ENCODE peak calls at places on chromosomes 13 and 19, in seven cellular contexts. N is GM12892, X is SK-N-SH, K is GM12878, I is GM12891, J is K562, E is HepG2. B is an unnamed sample.

GRCh38 chr13:32323912-32324311 is 8.6 kb downstream of the BRCA2 start:
- DNase-seq in E (no peak), N (no peak), X (no peak), I (no peak), J (no peak), K (no peak), B (no peak)

GRCh38 chr13:98018293-98018692 is 64.8 kb downstream of the IPO5 start:
- DNase-seq in E (no peak), J (no peak), X (no peak), N (no peak), I (no peak), K (no peak), B (no peak)

GRCh38 chr13:79935121-79935520 is 405.8 kb downstream of the SPRY2 start:
- DNase-seq in X (no peak), N (no peak), J (no peak), E (no peak), K (no peak), I (no peak), B (no peak)

GRCh38 chr19:30085394-30085793 is 143.4 kb downstream of the URI1 start:
- DNase-seq in I (no peak), X (peak), N (no peak), K (no peak), E (peak), J (peak), B (peak)

GRCh38 chr13:33560722-33561121 is 257.2 kb upstream of the RFC3 start:
- DNase-seq in E (no peak), I (no peak), J (no peak), N (no peak), X (no peak), K (no peak), B (no peak)

GRCh38 chr19:55178781-55179569 is 1.1 kb downstream of the SYT5 start:
- DNase-seq in J (peak), N (peak), K (peak), I (peak), E (peak), X (peak), B (no peak)

GRCh38 chr13:70580825-70581224 is 472.6 kb upstream of the KLHL1 start:
- DNase-seq in I (no peak), E (no peak), K (no peak), N (no peak), X (no peak), J (no peak), B (no peak)

GRCh38 chr13:20721454-20722357 is 18.2 kb downstream of the IL17D start:
- DNase-seq in J (peak), X (peak), N (no peak), E (no peak), I (peak), K (no peak), B (peak)

GRCh38 chr13:104586010-104586746 is 1520.0 kb upstream of the SLC10A2 start:
- DNase-seq in K (no peak), E (no peak), X (no peak), I (no peak), J (no peak), N (no peak), B (no peak)

GRCh38 chr13:33349996-33350826 is 64.7 kb upstream of the STARD13 start:
- DNase-seq in J (no peak), N (no peak), K (no peak), X (peak), E (no peak), I (peak), B (peak)

GRCh38 chr19:31232220-31232619 is 117.0 kb downstream of the TSHZ3 start:
- DNase-seq in J (no peak), X (no peak), K (no peak), I (no peak), E (no peak), N (no peak), B (no peak)

GRCh38 chr19:53511933-53512374 is 26.0 kb upstream of the ZNF331 start:
- DNase-seq in K (no peak), J (peak), E (peak), N (no peak), X (peak), I (peak), B (peak)

GRCh38 chr13:27607125-27607524 is 13.2 kb downstream of the LNX2 start:
- DNase-seq in I (no peak), E (peak), N (no peak), X (no peak), J (no peak), K (no peak), B (no peak)

GRCh38 chr13:91127995-91128394 is 219.5 kb upstream of the MIR17HG start:
- DNase-seq in E (no peak), J (no peak), K (no peak), N (no peak), I (no peak), X (no peak), B (no peak)

GRCh38 chr13:43804461-43805070 is 17.8 kb upstream of the ENOX1 start:
- DNase-seq in I (no peak), E (peak), N (no peak), X (peak), J (peak), K (peak), B (no peak)

GRCh38 chr19:58513213-58513693 is 1.5 kb upstream of the SLC27A5 start:
- DNase-seq in I (no peak), X (no peak), E (no peak), J (no peak), N (no peak), K (no peak), B (no peak)

GRCh38 chr19:14505488-14506239 is 9.7 kb upstream of the GIPC1 start:
- DNase-seq in J (peak), N (peak), K (no peak), X (peak), I (peak), E (peak), B (no peak)

GRCh38 chr13:58085819-58086218 is 454.3 kb downstream of the PCDH17 start:
- DNase-seq in E (no peak), J (no peak), N (no peak), K (no peak), X (no peak), I (no peak), B (no peak)

DNA sequence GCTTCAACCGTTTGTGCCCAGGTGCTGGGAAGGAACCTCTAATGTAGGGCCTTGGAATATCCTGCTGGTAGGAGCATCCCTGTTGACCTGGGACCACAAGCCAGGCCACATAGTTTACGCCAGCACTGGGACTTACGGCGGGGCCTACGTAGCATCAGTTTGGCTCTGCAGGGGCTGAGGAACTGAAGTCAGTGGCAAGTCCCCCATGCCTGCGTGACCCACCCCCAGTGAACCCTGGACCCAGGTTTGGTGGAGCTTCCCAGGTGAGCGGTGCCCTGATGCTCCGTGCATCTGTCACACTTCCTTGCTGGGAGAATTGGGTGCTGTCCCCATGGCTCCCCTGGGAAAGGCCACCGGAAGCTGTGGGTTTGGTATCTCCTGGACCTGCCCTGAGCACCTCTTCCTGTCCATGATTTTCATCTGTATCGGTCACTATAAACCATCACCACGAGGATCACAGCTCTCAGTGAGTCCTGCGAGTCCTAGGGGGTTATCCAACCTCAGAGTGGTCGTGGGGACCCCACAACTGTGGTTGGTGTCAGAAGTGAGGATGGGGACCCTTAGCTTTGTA is 9.9 kb downstream of the SIGLEC11 start:
- DNase-seq in I (no peak), J (no peak), K (no peak), X (no peak), E (no peak), N (no peak), B (no peak)
- TF ChIP-seq TAF1 in I (no peak), J (no peak), K (no peak), X (no peak), E (no peak), N (no peak), B (no peak)

DNA sequence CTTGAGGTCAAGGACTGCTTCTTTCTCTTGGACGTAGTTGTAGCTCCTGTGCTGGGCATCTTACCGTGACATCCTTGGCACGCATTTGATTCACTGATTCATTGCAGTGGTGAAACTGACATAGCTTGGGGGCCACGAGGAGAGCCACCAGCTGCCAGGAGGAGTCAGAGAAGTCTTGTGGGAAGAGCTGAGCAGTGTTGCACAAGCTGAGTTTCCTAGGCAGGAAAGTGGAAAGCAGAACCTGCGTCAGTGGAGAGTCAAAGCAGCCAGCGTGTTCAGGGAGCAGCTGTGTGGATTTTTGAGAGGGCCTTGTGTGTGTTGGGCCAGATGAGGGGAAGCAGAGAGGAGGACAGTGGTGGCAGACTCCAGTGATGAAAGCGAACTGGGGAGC is 5.3 kb upstream of the GPR183 start:
- DNase-seq in I (no peak), X (peak), E (no peak), K (no peak), N (no peak), J (no peak), B (no peak)
- TF ChIP-seq TAF1 in I (no peak), X (no peak), E (no peak), K (no peak), N (no peak), J (no peak), B (no peak)

GRCh38 chr19:17137417-17137816 is 61.8 kb downstream of the MYO9B start:
- DNase-seq in I (no peak), X (no peak), E (no peak), K (no peak), J (no peak), N (no peak), B (no peak)
- TF ChIP-seq TAF1 in I (no peak), X (no peak), E (no peak), K (no peak), J (no peak), N (no peak), B (no peak)

GRCh38 chr13:48594080-48594815 is 59.5 kb upstream of the CYSLTR2 start:
- DNase-seq in X (no peak), J (no peak), K (no peak), E (no peak), N (no peak), I (no peak), B (no peak)

GRCh38 chr13:48596128-48596429 is 57.6 kb upstream of the CYSLTR2 start:
- DNase-seq in K (no peak), E (no peak), I (no peak), N (no peak), X (no peak), J (no peak), B (no peak)

GRCh38 chr13:48591889-48592725 is 59.2 kb upstream of the RCBTB2 start:
- DNase-seq in E (no peak), K (no peak), X (no peak), J (no peak), N (no peak), I (no peak), B (no peak)

GRCh38 chr13:48593551-48593950 is 60.2 kb upstream of the CYSLTR2 start:
- DNase-seq in I (no peak), X (no peak), J (no peak), K (no peak), N (no peak), E (no peak), B (no peak)

GRCh38 chr13:48595330-48596127 is 58.2 kb upstream of the CYSLTR2 start:
- DNase-seq in X (peak), I (no peak), K (no peak), J (peak), E (peak), N (no peak), B (peak)
- TF ChIP-seq TAF1 in X (no peak), I (no peak), K (no peak), J (no peak), E (no peak), N (no peak), B (no peak)

GRCh38 chr19:292281-292884 is 1.2 kb upstream of the PLPP2 start:
- DNase-seq in J (no peak), X (peak), K (no peak), E (no peak), I (no peak), N (no peak), B (no peak)

GRCh38 chr19:292951-293350 is 1.7 kb upstream of the PLPP2 start:
- DNase-seq in K (no peak), N (no peak), E (no peak), I (no peak), X (peak), J (no peak), B (no peak)

GRCh38 chr19:289651-290538 is 1.3 kb downstream of the PLPP2 start:
- DNase-seq in E (peak), I (peak), K (no peak), X (peak), J (peak), N (no peak), B (peak)

GRCh38 chr19:290539-291521 is at the start of gene PLPP2:
- DNase-seq in X (peak), K (no peak), E (no peak), J (peak), I (peak), N (no peak), B (peak)

GRCh38 chr19:291561-292280 is 518 bp upstream of the PLPP2 start:
- DNase-seq in X (peak), I (peak), K (no peak), E (no peak), J (peak), N (no peak), B (no peak)
- TF ChIP-seq TAF1 in X (no peak), I (no peak), K (no peak), E (no peak), J (no peak), N (no peak), B (no peak)

GRCh38 chr19:48064509-48064908 is 20.6 kb upstream of the CABP5 start:
- DNase-seq in N (no peak), E (no peak), I (no peak), K (no peak), J (no peak), X (no peak), B (peak)
- TF ChIP-seq TAF1 in N (no peak), E (no peak), I (no peak), K (no peak), J (no peak), X (no peak), B (no peak)

GRCh38 chr13:30396434-30397075 is 25.7 kb upstream of the UBE2L5 start:
- DNase-seq in N (no peak), X (no peak), I (no peak), E (no peak), J (no peak), K (no peak), B (no peak)
- TF ChIP-seq TAF1 in N (no peak), X (no peak), I (no peak), E (no peak), J (no peak), K (no peak), B (no peak)

B was measured in H1.